ENCODE peak calls at places on chromosomes 6 and 20, in four cellular contexts. One of them, this sample, is unnamed. For H3K9me3 and H3K27me3, the result is how much of the 10 kb centered on the place peaks cover.

GRCh38 chr20:1273366-1273765 is 7.3 kb downstream of the SNPH start:
- DNase-seq in lower lobe of right lung: no peak
- DNase-seq in sigmoid colon: no peak
- DNase-seq in cardiac muscle cell: no peak
- DNase-seq in this sample: no peak

GRCh38 chr6:91198588-91199255 is 611.9 kb upstream of the MAP3K7 start:
- DNase-seq in cardiac muscle cell: no peak
- DNase-seq in lower lobe of right lung: no peak
- DNase-seq in sigmoid colon: no peak
- DNase-seq in this sample: no peak

GRCh38 chr6:14729186-14729871 is 516.5 kb upstream of the JARID2 start:
- DNase-seq in lower lobe of right lung: no peak
- DNase-seq in cardiac muscle cell: no peak
- DNase-seq in sigmoid colon: no peak
- DNase-seq in this sample: no peak

GRCh38 chr6:25122001-25122400 is 157.2 kb upstream of the CARMIL1 start:
- DNase-seq in sigmoid colon: no peak
- DNase-seq in lower lobe of right lung: no peak
- DNase-seq in cardiac muscle cell: no peak
- DNase-seq in this sample: no peak

GRCh38 chr6:144330588-144330987 is 45.5 kb downstream of the UTRN start:
- DNase-seq in sigmoid colon: no peak
- DNase-seq in lower lobe of right lung: peak
- DNase-seq in cardiac muscle cell: no peak
- DNase-seq in this sample: no peak

GRCh38 chr6:34473967-34474366 is 8.1 kb downstream of the PACSIN1 start:
- DNase-seq in sigmoid colon: no peak
- DNase-seq in cardiac muscle cell: no peak
- DNase-seq in lower lobe of right lung: no peak
- DNase-seq in this sample: no peak

GRCh38 chr6:41705996-41706835 is 29.2 kb downstream of the TFEB start:
- DNase-seq in sigmoid colon: peak
- DNase-seq in lower lobe of right lung: peak
- DNase-seq in cardiac muscle cell: peak
- DNase-seq in this sample: peak

GRCh38 chr20:6053776-6054688 is at the start of gene LRRN4:
- DNase-seq in cardiac muscle cell: peak
- DNase-seq in sigmoid colon: no peak
- DNase-seq in lower lobe of right lung: no peak
- DNase-seq in this sample: no peak

GRCh38 chr20:39986231-39986904 is 702.7 kb downstream of the MAFB start:
- DNase-seq in lower lobe of right lung: peak
- DNase-seq in sigmoid colon: peak
- DNase-seq in cardiac muscle cell: peak
- DNase-seq in this sample: no peak

GRCh38 chr6:150865406-150866146 is at the start of gene MTHFD1L:
- DNase-seq in cardiac muscle cell: peak
- DNase-seq in sigmoid colon: peak
- DNase-seq in lower lobe of right lung: peak
- DNase-seq in this sample: peak

GRCh38 chr20:59386819-59387218 is 86.4 kb downstream of the EDN3 start:
- DNase-seq in cardiac muscle cell: no peak
- DNase-seq in sigmoid colon: no peak
- DNase-seq in lower lobe of right lung: no peak
- DNase-seq in this sample: no peak

GRCh38 chr20:62321521-62321948 is 18.7 kb downstream of the ADRM1 start:
- DNase-seq in sigmoid colon: no peak
- DNase-seq in lower lobe of right lung: no peak
- DNase-seq in cardiac muscle cell: no peak
- DNase-seq in this sample: peak

GRCh38 chr6:111276736-111277135 is 189.4 kb downstream of the SLC16A10 start:
- DNase-seq in lower lobe of right lung: no peak
- DNase-seq in sigmoid colon: no peak
- DNase-seq in cardiac muscle cell: no peak
- DNase-seq in this sample: no peak

GRCh38 chr6:162713926-162714759 is 13.4 kb downstream of the PRKN start:
- DNase-seq in sigmoid colon: no peak
- DNase-seq in lower lobe of right lung: no peak
- DNase-seq in cardiac muscle cell: no peak
- DNase-seq in this sample: no peak

GRCh38 chr6:1336246-1336843 is 24.4 kb downstream of the FOXQ1 start:
- DNase-seq in sigmoid colon: no peak
- DNase-seq in cardiac muscle cell: no peak
- DNase-seq in lower lobe of right lung: no peak
- DNase-seq in this sample: peak

GRCh38 chr6:32852018-32852843 is 1.3 kb downstream of the TAP1 start:
- DNase-seq in cardiac muscle cell: no peak
- DNase-seq in lower lobe of right lung: no peak
- DNase-seq in sigmoid colon: peak
- DNase-seq in this sample: no peak

GRCh38 chr6:154352898-154353585 is 3.6 kb downstream of the IPCEF1 start:
- DNase-seq in lower lobe of right lung: no peak
- DNase-seq in sigmoid colon: no peak
- DNase-seq in cardiac muscle cell: no peak
- DNase-seq in this sample: no peak

GRCh38 chr6:1502041-1502440 is 107.7 kb upstream of the FOXC1 start:
- DNase-seq in sigmoid colon: no peak
- DNase-seq in cardiac muscle cell: no peak
- DNase-seq in lower lobe of right lung: no peak
- DNase-seq in this sample: peak

GRCh38 chr20:10671221-10671849 is 2.5 kb downstream of the JAG1 start:
- DNase-seq in sigmoid colon: peak
- DNase-seq in lower lobe of right lung: peak
- DNase-seq in cardiac muscle cell: peak
- DNase-seq in this sample: peak

GRCh38 chr6:157432231-157432630 is 51.2 kb downstream of the ZDHHC14 start:
- DNase-seq in lower lobe of right lung: no peak
- DNase-seq in sigmoid colon: no peak
- DNase-seq in cardiac muscle cell: no peak
- DNase-seq in this sample: no peak

GRCh38 chr6:13372688-13373487 is 44.6 kb upstream of the TBC1D7 start:
- DNase-seq in cardiac muscle cell: no peak
- DNase-seq in sigmoid colon: no peak
- DNase-seq in lower lobe of right lung: no peak
- DNase-seq in this sample: no peak

GRCh38 chr6:153729189-153729588 is 309.9 kb upstream of the OPRM1 start:
- DNase-seq in cardiac muscle cell: no peak
- DNase-seq in sigmoid colon: no peak
- DNase-seq in lower lobe of right lung: no peak
- DNase-seq in this sample: no peak

GRCh38 chr6:47161176-47161687 is 119.1 kb upstream of the ADGRF1 start:
- DNase-seq in cardiac muscle cell: no peak
- DNase-seq in lower lobe of right lung: no peak
- DNase-seq in sigmoid colon: no peak
- DNase-seq in this sample: no peak

GRCh38 chr20:25285856-25286798 is 38.2 kb downstream of the PYGB start:
- DNase-seq in lower lobe of right lung: peak
- DNase-seq in cardiac muscle cell: no peak
- DNase-seq in sigmoid colon: peak
- DNase-seq in this sample: peak

GRCh38 chr6:113627480-113627879 is 229.7 kb upstream of the MARCKS start:
- DNase-seq in cardiac muscle cell: no peak
- DNase-seq in sigmoid colon: no peak
- DNase-seq in lower lobe of right lung: no peak
- DNase-seq in this sample: no peak

GRCh38 chr6:54846243-54846856 is at the start of gene FAM83B:
- DNase-seq in sigmoid colon: no peak
- DNase-seq in lower lobe of right lung: peak
- DNase-seq in cardiac muscle cell: peak
- DNase-seq in this sample: peak

GRCh38 chr6:25649611-25650010 is 2.4 kb upstream of the SCGN start:
- DNase-seq in lower lobe of right lung: no peak
- DNase-seq in sigmoid colon: no peak
- DNase-seq in cardiac muscle cell: no peak
- DNase-seq in this sample: no peak

GRCh38 chr6:131597448-131597847 is 24.4 kb downstream of the ARG1 start:
- DNase-seq in cardiac muscle cell: no peak
- DNase-seq in sigmoid colon: no peak
- DNase-seq in lower lobe of right lung: no peak
- DNase-seq in this sample: no peak

GRCh38 chr20:43187476-43188233 is 2.1 kb downstream of the PTPRT start:
- DNase-seq in cardiac muscle cell: peak
- DNase-seq in sigmoid colon: peak
- DNase-seq in lower lobe of right lung: peak
- DNase-seq in this sample: peak

GRCh38 chr6:166418691-166419143 is 36.0 kb upstream of the MPC1 start:
- DNase-seq in lower lobe of right lung: no peak
- DNase-seq in sigmoid colon: no peak
- DNase-seq in cardiac muscle cell: no peak
- DNase-seq in this sample: no peak

GRCh38 chr6:107667790-107668189 is 156.3 kb downstream of the SCML4 start:
- DNase-seq in lower lobe of right lung: no peak
- DNase-seq in cardiac muscle cell: no peak
- DNase-seq in sigmoid colon: no peak
- DNase-seq in this sample: no peak
- H3K27ac ChIP-seq in lower lobe of right lung: no peak
- H3K27ac ChIP-seq in cardiac muscle cell: no peak
- H3K27ac ChIP-seq in sigmoid colon: no peak
- H3K27ac ChIP-seq in this sample: no peak

GRCh38 chr20:51303731-51304670 is 238.5 kb downstream of the NFATC2 start:
- DNase-seq in sigmoid colon: no peak
- DNase-seq in lower lobe of right lung: no peak
- DNase-seq in cardiac muscle cell: no peak
- DNase-seq in this sample: no peak

GRCh38 chr20:51298141-51298540 is 244.4 kb downstream of the NFATC2 start:
- DNase-seq in cardiac muscle cell: no peak
- DNase-seq in sigmoid colon: no peak
- DNase-seq in lower lobe of right lung: no peak
- DNase-seq in this sample: no peak

GRCh38 chr20:51299413-51299812 is 243.1 kb downstream of the NFATC2 start:
- DNase-seq in sigmoid colon: no peak
- DNase-seq in lower lobe of right lung: no peak
- DNase-seq in cardiac muscle cell: no peak
- DNase-seq in this sample: no peak

GRCh38 chr20:51300104-51300503 is 242.4 kb downstream of the NFATC2 start:
- DNase-seq in sigmoid colon: no peak
- DNase-seq in cardiac muscle cell: no peak
- DNase-seq in lower lobe of right lung: no peak
- DNase-seq in this sample: no peak

DNA sequence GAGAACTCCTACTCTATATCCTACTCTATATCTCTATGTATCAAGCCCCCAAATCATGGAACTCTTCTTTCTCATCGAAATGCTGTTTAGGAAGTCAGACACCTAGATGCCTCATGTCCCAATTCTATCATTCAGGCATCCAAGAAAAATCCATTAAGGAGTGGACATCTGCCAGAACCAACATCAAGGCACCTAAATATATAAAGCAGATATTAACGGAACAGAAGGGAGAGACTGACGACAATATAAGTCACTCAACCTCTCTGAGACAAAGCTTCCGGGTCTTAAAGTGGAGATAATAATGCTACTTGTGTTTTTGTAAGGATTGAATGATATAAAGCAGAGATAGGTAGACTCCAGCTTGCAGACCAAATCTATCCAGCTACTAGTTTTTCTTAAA is 241.5 kb downstream of the NFATC2 start:
- DNase-seq in sigmoid colon: no peak
- DNase-seq in lower lobe of right lung: no peak
- DNase-seq in cardiac muscle cell: no peak
- DNase-seq in this sample: no peak
- H3K9me3 ChIP-seq in sigmoid colon: under half
- H3K9me3 ChIP-seq in lower lobe of right lung: under half
- H3K9me3 ChIP-seq in cardiac muscle cell: under half
- H3K9me3 ChIP-seq in this sample: under half

GRCh38 chr6:10418361-10418861 is 3.5 kb upstream of the TFAP2A start:
- DNase-seq in cardiac muscle cell: no peak
- DNase-seq in sigmoid colon: no peak
- DNase-seq in lower lobe of right lung: no peak
- DNase-seq in this sample: no peak

GRCh38 chr6:10417681-10418104 is 2.8 kb upstream of the TFAP2A start:
- DNase-seq in cardiac muscle cell: no peak
- DNase-seq in sigmoid colon: no peak
- DNase-seq in lower lobe of right lung: peak
- DNase-seq in this sample: no peak

GRCh38 chr6:10419749-10420545 is 5.1 kb upstream of the TFAP2A start:
- DNase-seq in lower lobe of right lung: no peak
- DNase-seq in cardiac muscle cell: no peak
- DNase-seq in sigmoid colon: no peak
- DNase-seq in this sample: no peak

GRCh38 chr6:10420546-10421507 is 6.0 kb upstream of the TFAP2A start:
- DNase-seq in lower lobe of right lung: no peak
- DNase-seq in cardiac muscle cell: peak
- DNase-seq in sigmoid colon: no peak
- DNase-seq in this sample: peak

GRCh38 chr6:10418862-10419748 is 4.2 kb upstream of the TFAP2A start:
- DNase-seq in cardiac muscle cell: no peak
- DNase-seq in sigmoid colon: no peak
- DNase-seq in lower lobe of right lung: peak
- DNase-seq in this sample: peak
- H3K27me3 ChIP-seq in cardiac muscle cell: half or more
- H3K27me3 ChIP-seq in sigmoid colon: half or more
- H3K27me3 ChIP-seq in lower lobe of right lung: half or more
- H3K27me3 ChIP-seq in this sample: half or more

GRCh38 chr6:7170117-7170732 is 62.5 kb downstream of the RREB1 start:
- DNase-seq in lower lobe of right lung: no peak
- DNase-seq in cardiac muscle cell: no peak
- DNase-seq in sigmoid colon: no peak
- DNase-seq in this sample: no peak

GRCh38 chr6:7173843-7174503 is 66.2 kb downstream of the RREB1 start:
- DNase-seq in lower lobe of right lung: no peak
- DNase-seq in cardiac muscle cell: no peak
- DNase-seq in sigmoid colon: no peak
- DNase-seq in this sample: no peak

GRCh38 chr6:7172605-7173185 is 64.9 kb downstream of the RREB1 start:
- DNase-seq in lower lobe of right lung: no peak
- DNase-seq in sigmoid colon: no peak
- DNase-seq in cardiac muscle cell: no peak
- DNase-seq in this sample: no peak

GRCh38 chr6:7171119-7171518 is 63.4 kb downstream of the RREB1 start:
- DNase-seq in cardiac muscle cell: no peak
- DNase-seq in lower lobe of right lung: no peak
- DNase-seq in sigmoid colon: no peak
- DNase-seq in this sample: no peak

DNA sequence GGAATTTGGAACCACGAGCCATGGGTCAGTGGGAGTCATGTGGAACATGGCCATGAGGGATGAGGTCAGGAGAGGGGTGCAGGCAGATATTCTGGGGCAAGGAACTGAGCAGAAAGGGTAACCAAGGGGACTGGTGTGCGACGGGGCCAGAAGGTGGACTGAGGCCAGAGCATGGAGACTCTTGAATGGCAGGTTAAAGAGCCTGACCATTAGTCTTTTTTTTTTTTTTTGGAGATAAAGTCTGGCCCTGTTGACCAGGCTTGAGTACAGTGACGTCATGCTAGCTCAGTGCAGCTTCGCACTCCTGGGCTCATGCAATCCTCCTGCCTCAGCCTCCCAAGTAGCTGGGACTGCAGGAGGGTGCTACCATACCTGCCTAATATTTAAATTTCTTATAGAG is 64.0 kb downstream of the RREB1 start:
- DNase-seq in cardiac muscle cell: no peak
- DNase-seq in sigmoid colon: no peak
- DNase-seq in lower lobe of right lung: no peak
- DNase-seq in this sample: no peak
- H3K27ac ChIP-seq in cardiac muscle cell: peak
- H3K27ac ChIP-seq in sigmoid colon: no peak
- H3K27ac ChIP-seq in lower lobe of right lung: peak
- H3K27ac ChIP-seq in this sample: no peak

This sample was measured in WERI-Rb-1.